ENCODE peak calls at places on chromosome 1, in nine cellular contexts. One of them, this sample, is unnamed.
A peak's percentile ranks its signal among the peaks of the same experiment; 100 is the strongest.

GRCh38 chr1:200907611-200908097 is 13.0 kb downstream of the INAVA start:
- DNase-seq in adrenal gland: no peak
- DNase-seq in breast epithelium: no peak
- DNase-seq in upper lobe of left lung: no peak
- DNase-seq in heart left ventricle: no peak
- DNase-seq in transverse colon: no peak
- DNase-seq in A549: no peak
- DNase-seq in esophagus squamous epithelium: no peak
- DNase-seq in spleen: peak; percentile 34
- DNase-seq in this sample: no peak

GRCh38 chr1:58819719-58820118 is 35.9 kb upstream of the JUN start:
- DNase-seq in adrenal gland: no peak
- DNase-seq in breast epithelium: no peak
- DNase-seq in upper lobe of left lung: no peak
- DNase-seq in heart left ventricle: no peak
- DNase-seq in transverse colon: no peak
- DNase-seq in A549: no peak
- DNase-seq in esophagus squamous epithelium: no peak
- DNase-seq in spleen: no peak
- DNase-seq in this sample: no peak

GRCh38 chr1:46569909-46570725 is 18.7 kb upstream of the KNCN start:
- DNase-seq in adrenal gland: no peak
- DNase-seq in breast epithelium: no peak
- DNase-seq in upper lobe of left lung: no peak
- DNase-seq in heart left ventricle: no peak
- DNase-seq in transverse colon: no peak
- DNase-seq in A549: no peak
- DNase-seq in esophagus squamous epithelium: no peak
- DNase-seq in spleen: no peak
- DNase-seq in this sample: peak; percentile 46

GRCh38 chr1:172394811-172395210 is 25.7 kb upstream of the C1orf105 start:
- DNase-seq in adrenal gland: no peak
- DNase-seq in breast epithelium: no peak
- DNase-seq in upper lobe of left lung: no peak
- DNase-seq in heart left ventricle: no peak
- DNase-seq in transverse colon: no peak
- DNase-seq in A549: no peak
- DNase-seq in esophagus squamous epithelium: no peak
- DNase-seq in spleen: no peak
- DNase-seq in this sample: no peak

GRCh38 chr1:79193211-79194079 is 186.9 kb upstream of the ADGRL4 start:
- DNase-seq in adrenal gland: peak; percentile 15
- DNase-seq in breast epithelium: no peak
- DNase-seq in upper lobe of left lung: no peak
- DNase-seq in heart left ventricle: peak; percentile 18
- DNase-seq in transverse colon: no peak
- DNase-seq in A549: peak; percentile 0
- DNase-seq in esophagus squamous epithelium: no peak
- DNase-seq in spleen: no peak
- DNase-seq in this sample: no peak

GRCh38 chr1:147772540-147772939 is 12.1 kb upstream of the GJA5 start:
- DNase-seq in adrenal gland: no peak
- DNase-seq in breast epithelium: no peak
- DNase-seq in upper lobe of left lung: no peak
- DNase-seq in heart left ventricle: no peak
- DNase-seq in transverse colon: no peak
- DNase-seq in A549: no peak
- DNase-seq in esophagus squamous epithelium: no peak
- DNase-seq in spleen: no peak
- DNase-seq in this sample: no peak

GRCh38 chr1:116529199-116529616 is 41.6 kb downstream of the CD58 start:
- DNase-seq in adrenal gland: no peak
- DNase-seq in breast epithelium: no peak
- DNase-seq in upper lobe of left lung: no peak
- DNase-seq in heart left ventricle: no peak
- DNase-seq in transverse colon: no peak
- DNase-seq in A549: no peak
- DNase-seq in esophagus squamous epithelium: no peak
- DNase-seq in spleen: no peak
- DNase-seq in this sample: no peak

GRCh38 chr1:204598319-204598969 is 82.2 kb downstream of the MDM4 start:
- DNase-seq in adrenal gland: no peak
- DNase-seq in breast epithelium: no peak
- DNase-seq in upper lobe of left lung: no peak
- DNase-seq in heart left ventricle: no peak
- DNase-seq in transverse colon: no peak
- DNase-seq in A549: no peak
- DNase-seq in esophagus squamous epithelium: no peak
- DNase-seq in spleen: no peak
- DNase-seq in this sample: no peak

GRCh38 chr1:52168373-52169080 is 26.6 kb downstream of the ZFYVE9 start:
- DNase-seq in adrenal gland: no peak
- DNase-seq in breast epithelium: no peak
- DNase-seq in upper lobe of left lung: no peak
- DNase-seq in heart left ventricle: no peak
- DNase-seq in transverse colon: no peak
- DNase-seq in A549: no peak
- DNase-seq in esophagus squamous epithelium: no peak
- DNase-seq in spleen: no peak
- DNase-seq in this sample: no peak

GRCh38 chr1:71303617-71304041 is 222.8 kb upstream of the ZRANB2 start:
- DNase-seq in adrenal gland: no peak
- DNase-seq in breast epithelium: no peak
- DNase-seq in upper lobe of left lung: no peak
- DNase-seq in heart left ventricle: no peak
- DNase-seq in transverse colon: no peak
- DNase-seq in A549: no peak
- DNase-seq in esophagus squamous epithelium: no peak
- DNase-seq in spleen: no peak
- DNase-seq in this sample: no peak

GRCh38 chr1:241306125-241306790 is 50.7 kb downstream of the RGS7 start:
- DNase-seq in adrenal gland: no peak
- DNase-seq in breast epithelium: no peak
- DNase-seq in upper lobe of left lung: no peak
- DNase-seq in heart left ventricle: no peak
- DNase-seq in transverse colon: no peak
- DNase-seq in A549: no peak
- DNase-seq in esophagus squamous epithelium: no peak
- DNase-seq in spleen: no peak
- DNase-seq in this sample: no peak

GRCh38 chr1:244112046-244112445 is 61.0 kb downstream of the ZBTB18 start:
- DNase-seq in adrenal gland: no peak
- DNase-seq in breast epithelium: no peak
- DNase-seq in upper lobe of left lung: no peak
- DNase-seq in heart left ventricle: no peak
- DNase-seq in transverse colon: no peak
- DNase-seq in A549: no peak
- DNase-seq in esophagus squamous epithelium: no peak
- DNase-seq in spleen: no peak
- DNase-seq in this sample: no peak

GRCh38 chr1:57889686-57890360 is 466.0 kb upstream of the DAB1 start:
- DNase-seq in adrenal gland: no peak
- DNase-seq in breast epithelium: no peak
- DNase-seq in upper lobe of left lung: no peak
- DNase-seq in heart left ventricle: no peak
- DNase-seq in transverse colon: no peak
- DNase-seq in A549: no peak
- DNase-seq in esophagus squamous epithelium: no peak
- DNase-seq in spleen: no peak
- DNase-seq in this sample: no peak

GRCh38 chr1:185108324-185108723 is 48.4 kb downstream of the TRMT1L start:
- DNase-seq in adrenal gland: no peak
- DNase-seq in breast epithelium: no peak
- DNase-seq in upper lobe of left lung: no peak
- DNase-seq in heart left ventricle: no peak
- DNase-seq in transverse colon: no peak
- DNase-seq in A549: no peak
- DNase-seq in esophagus squamous epithelium: no peak
- DNase-seq in spleen: no peak
- DNase-seq in this sample: no peak

GRCh38 chr1:10107985-10108663 is 75.4 kb downstream of the UBE4B start:
- DNase-seq in adrenal gland: no peak
- DNase-seq in breast epithelium: no peak
- DNase-seq in upper lobe of left lung: no peak
- DNase-seq in heart left ventricle: no peak
- DNase-seq in transverse colon: no peak
- DNase-seq in A549: no peak
- DNase-seq in esophagus squamous epithelium: no peak
- DNase-seq in spleen: no peak
- DNase-seq in this sample: no peak

GRCh38 chr1:186620951-186621350 is 59.3 kb downstream of the PTGS2 start:
- DNase-seq in adrenal gland: no peak
- DNase-seq in breast epithelium: no peak
- DNase-seq in upper lobe of left lung: no peak
- DNase-seq in heart left ventricle: no peak
- DNase-seq in transverse colon: no peak
- DNase-seq in A549: no peak
- DNase-seq in esophagus squamous epithelium: no peak
- DNase-seq in spleen: no peak
- DNase-seq in this sample: no peak

DNA sequence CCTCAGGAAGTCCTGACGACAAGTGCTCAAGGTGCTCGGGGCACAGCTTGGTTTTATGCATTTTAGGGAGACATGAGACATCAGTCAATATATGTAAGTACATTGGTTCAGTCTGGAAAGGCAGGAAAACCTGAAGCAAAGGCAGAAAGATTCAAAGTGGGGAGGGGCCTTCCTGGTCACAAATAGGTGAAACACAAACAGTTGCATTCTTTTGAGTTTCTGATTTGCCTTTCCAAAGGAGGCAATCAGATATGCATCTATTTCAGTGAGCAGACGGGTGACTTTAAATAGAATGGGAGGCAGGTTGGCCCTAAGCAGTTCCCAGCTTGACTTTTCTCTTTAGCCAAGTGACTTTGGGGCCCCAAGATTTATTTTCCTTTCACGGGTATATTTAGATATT is 8.9 kb upstream of the RNF187 start:
- DNase-seq in adrenal gland: no peak
- DNase-seq in breast epithelium: no peak
- DNase-seq in upper lobe of left lung: no peak
- DNase-seq in heart left ventricle: no peak
- DNase-seq in transverse colon: no peak
- DNase-seq in A549: no peak
- DNase-seq in esophagus squamous epithelium: no peak
- DNase-seq in spleen: no peak
- DNase-seq in this sample: no peak
- H3K27ac ChIP-seq in adrenal gland: no peak overlapping the region
- H3K27ac ChIP-seq in breast epithelium: no peak overlapping the region
- H3K27ac ChIP-seq in upper lobe of left lung: no peak overlapping the region
- H3K27ac ChIP-seq in heart left ventricle: no peak overlapping the region
- H3K27ac ChIP-seq in transverse colon: no peak overlapping the region
- H3K27ac ChIP-seq in A549: no peak overlapping the region
- H3K27ac ChIP-seq in esophagus squamous epithelium: no peak overlapping the region
- H3K27ac ChIP-seq in spleen: peak overlapping the region; percentile 75
- H3K27ac ChIP-seq in this sample: no peak overlapping the region

GRCh38 chr1:224623743-224624333 is 7.7 kb downstream of the CNIH3 start:
- DNase-seq in adrenal gland: no peak
- DNase-seq in breast epithelium: no peak
- DNase-seq in upper lobe of left lung: no peak
- DNase-seq in heart left ventricle: no peak
- DNase-seq in transverse colon: peak; percentile 47
- DNase-seq in A549: no peak
- DNase-seq in esophagus squamous epithelium: no peak
- DNase-seq in spleen: no peak
- DNase-seq in this sample: no peak
- TF ChIP-seq POLR2A in adrenal gland: no peak
- TF ChIP-seq POLR2A in breast epithelium: no peak
- TF ChIP-seq POLR2A in upper lobe of left lung: no peak
- TF ChIP-seq POLR2A in heart left ventricle: no peak
- TF ChIP-seq POLR2A in transverse colon: no peak
- TF ChIP-seq POLR2A in A549: no peak
- TF ChIP-seq POLR2A in esophagus squamous epithelium: no peak
- TF ChIP-seq POLR2A in spleen: no peak
- TF ChIP-seq POLR2A in this sample: no peak

GRCh38 chr1:32198237-32199042 is 2.0 kb upstream of the CCDC28B start:
- DNase-seq in adrenal gland: no peak
- DNase-seq in breast epithelium: no peak
- DNase-seq in upper lobe of left lung: no peak
- DNase-seq in heart left ventricle: no peak
- DNase-seq in transverse colon: no peak
- DNase-seq in A549: no peak
- DNase-seq in esophagus squamous epithelium: no peak
- DNase-seq in spleen: no peak
- DNase-seq in this sample: no peak

GRCh38 chr1:32201011-32201855 is 838 bp downstream of the CCDC28B start:
- DNase-seq in adrenal gland: peak; percentile 77
- DNase-seq in breast epithelium: no peak
- DNase-seq in upper lobe of left lung: peak; percentile 82
- DNase-seq in heart left ventricle: peak; percentile 85
- DNase-seq in transverse colon: peak; percentile 79
- DNase-seq in A549: no peak
- DNase-seq in esophagus squamous epithelium: peak; percentile 23
- DNase-seq in spleen: peak; percentile 92
- DNase-seq in this sample: peak; percentile 87

GRCh38 chr1:32199043-32199716 is 1.2 kb upstream of the CCDC28B start:
- DNase-seq in adrenal gland: no peak
- DNase-seq in breast epithelium: no peak
- DNase-seq in upper lobe of left lung: no peak
- DNase-seq in heart left ventricle: no peak
- DNase-seq in transverse colon: no peak
- DNase-seq in A549: no peak
- DNase-seq in esophagus squamous epithelium: no peak
- DNase-seq in spleen: no peak
- DNase-seq in this sample: no peak

GRCh38 chr1:32200226-32201010 is at the start of gene CCDC28B:
- DNase-seq in adrenal gland: peak; percentile 79
- DNase-seq in breast epithelium: no peak
- DNase-seq in upper lobe of left lung: peak; percentile 86
- DNase-seq in heart left ventricle: peak; percentile 74
- DNase-seq in transverse colon: peak; percentile 55
- DNase-seq in A549: peak; percentile 49
- DNase-seq in esophagus squamous epithelium: no peak
- DNase-seq in spleen: peak; percentile 87
- DNase-seq in this sample: peak; percentile 81

DNA sequence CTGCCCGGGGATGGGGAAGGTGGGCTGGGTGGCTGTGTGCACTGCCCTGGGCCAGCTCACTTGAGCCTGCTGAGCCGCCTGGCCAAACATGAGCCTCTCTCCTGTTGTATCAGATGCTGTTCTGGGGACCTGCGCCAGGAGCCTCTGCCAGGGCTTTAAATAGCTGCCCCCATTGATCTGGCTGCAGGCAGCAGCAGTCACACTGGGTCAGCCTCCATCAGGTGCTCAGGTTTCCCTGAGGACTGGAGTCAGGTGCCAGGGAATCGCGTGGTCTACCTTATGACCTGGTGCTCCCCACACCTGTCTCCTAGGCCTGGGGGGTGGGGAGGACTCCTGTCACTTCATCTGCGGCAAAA is 700 bp upstream of the CCDC28B start:
- DNase-seq in adrenal gland: peak; percentile 80
- DNase-seq in breast epithelium: no peak
- DNase-seq in upper lobe of left lung: no peak
- DNase-seq in heart left ventricle: peak; percentile 70
- DNase-seq in transverse colon: no peak
- DNase-seq in A549: no peak
- DNase-seq in esophagus squamous epithelium: no peak
- DNase-seq in spleen: no peak
- DNase-seq in this sample: no peak
- H3K4me1 ChIP-seq in adrenal gland: peaks cover 35% of the 10 kb centered on the region
- H3K4me1 ChIP-seq in breast epithelium: peaks cover 3% of the 10 kb centered on the region
- H3K4me1 ChIP-seq in upper lobe of left lung: peaks cover 15% of the 10 kb centered on the region
- H3K4me1 ChIP-seq in heart left ventricle: peaks cover 32% of the 10 kb centered on the region
- H3K4me1 ChIP-seq in transverse colon: peaks cover 21% of the 10 kb centered on the region
- H3K4me1 ChIP-seq in A549: peaks cover 5% of the 10 kb centered on the region
- H3K4me1 ChIP-seq in esophagus squamous epithelium: peaks cover 25% of the 10 kb centered on the region
- H3K4me1 ChIP-seq in spleen: peaks cover 56% of the 10 kb centered on the region
- H3K4me1 ChIP-seq in this sample: peaks cover 38% of the 10 kb centered on the region

GRCh38 chr1:14941865-14942264 is 211.7 kb upstream of the TMEM51 start:
- DNase-seq in adrenal gland: no peak
- DNase-seq in breast epithelium: no peak
- DNase-seq in upper lobe of left lung: no peak
- DNase-seq in heart left ventricle: no peak
- DNase-seq in transverse colon: no peak
- DNase-seq in A549: no peak
- DNase-seq in esophagus squamous epithelium: no peak
- DNase-seq in spleen: no peak
- DNase-seq in this sample: no peak
- H3K27ac ChIP-seq in adrenal gland: no peak overlapping the region
- H3K27ac ChIP-seq in breast epithelium: peak overlapping the region; percentile 12
- H3K27ac ChIP-seq in upper lobe of left lung: peak overlapping the region; percentile 89
- H3K27ac ChIP-seq in heart left ventricle: no peak overlapping the region
- H3K27ac ChIP-seq in transverse colon: no peak overlapping the region
- H3K27ac ChIP-seq in A549: no peak overlapping the region
- H3K27ac ChIP-seq in esophagus squamous epithelium: no peak overlapping the region
- H3K27ac ChIP-seq in spleen: peak overlapping the region; percentile 84
- H3K27ac ChIP-seq in this sample: no peak overlapping the region

This sample was measured in suprapubic skin.